ENCODE peak calls at places on chromosomes 13 and 19, in six cellular contexts. D is sigmoid colon, A is glutamatergic neuron, G is RWPE1, M is A549, P is tibial artery. V is an unnamed sample.

GRCh38 chr19:50476224-50476942 is at the start of the genes EMC10 and GARIN5A:
- DNase-seq in A (peak), D (peak), G (peak), M (peak), P (peak), V (peak)

GRCh38 chr13:28753208-28753892 is 34.6 kb upstream of the SLC46A3 start:
- DNase-seq in M (peak), G (peak), D (peak), A (no peak), P (peak), V (no peak)

GRCh38 chr19:53158119-53158656 is 665 bp downstream of the ZNF347 start:
- DNase-seq in D (peak), P (peak), G (peak), M (no peak), A (peak), V (peak)

GRCh38 chr13:79533781-79534400 is 52.9 kb downstream of the NDFIP2 start:
- DNase-seq in M (no peak), A (no peak), G (no peak), D (no peak), P (no peak), V (no peak)

GRCh38 chr19:48149430-48149829 is 20.7 kb downstream of the LIG1 start:
- DNase-seq in D (peak), G (no peak), A (no peak), M (no peak), P (no peak), V (no peak)

GRCh38 chr19:22088541-22089144 is 36.4 kb downstream of the ZNF257 start:
- DNase-seq in P (no peak), D (no peak), M (no peak), G (no peak), A (no peak), V (no peak)

GRCh38 chr19:3479177-3479818 is 1.0 kb downstream of the SMIM24 start:
- DNase-seq in M (peak), P (peak), A (no peak), G (peak), D (no peak), V (no peak)

GRCh38 chr13:62360609-62361008 is 945.0 kb upstream of the PCDH20 start:
- DNase-seq in M (no peak), A (no peak), G (no peak), P (no peak), D (no peak), V (no peak)

GRCh38 chr19:12090807-12091206 is 26.3 kb downstream of the ZNF844 start:
- DNase-seq in M (no peak), A (peak), D (peak), P (peak), G (no peak), V (peak)

GRCh38 chr19:10290439-10290875 is 705 bp downstream of the ICAM5 start:
- DNase-seq in M (no peak), A (no peak), P (no peak), D (no peak), G (peak), V (no peak)

GRCh38 chr13:50309872-50310594 is 294.8 kb downstream of the KCNRG start:
- DNase-seq in D (no peak), M (no peak), G (no peak), P (no peak), A (no peak), V (no peak)

GRCh38 chr19:2722541-2723344 is 1.6 kb upstream of the DIRAS1 start:
- DNase-seq in P (peak), M (peak), A (no peak), D (peak), G (peak), V (no peak)

GRCh38 chr13:100176781-100177389 is 88.0 kb downstream of the PCCA start:
- DNase-seq in M (no peak), P (no peak), G (no peak), D (no peak), A (no peak), V (no peak)

GRCh38 chr13:110468986-110469495 is 92.5 kb downstream of the RAB20 start:
- DNase-seq in A (no peak), M (no peak), D (no peak), G (no peak), P (no peak), V (no peak)

GRCh38 chr13:24074687-24075086 is 85.8 kb upstream of the SPATA13 start:
- DNase-seq in D (no peak), G (no peak), A (no peak), M (no peak), P (peak), V (no peak)

GRCh38 chr13:52921194-52921593 is 72.8 kb upstream of the PCDH8 start:
- DNase-seq in M (no peak), D (no peak), P (peak), A (no peak), G (no peak), V (peak)

GRCh38 chr13:25675060-25675459 is 303.3 kb downstream of the ATP8A2 start:
- DNase-seq in M (no peak), P (no peak), A (no peak), G (no peak), D (no peak), V (no peak)

GRCh38 chr19:19626516-19627441 is 1.2 kb downstream of the LPAR2 start:
- DNase-seq in G (no peak), D (no peak), P (no peak), A (no peak), M (no peak), V (no peak)

GRCh38 chr13:34869737-34870136 is 72.3 kb upstream of the NBEA start:
- DNase-seq in A (no peak), D (no peak), P (no peak), G (no peak), M (no peak), V (no peak)

GRCh38 chr13:112233716-112234115 is 142.4 kb upstream of the SPACA7 start:
- DNase-seq in M (no peak), D (no peak), G (no peak), A (no peak), P (no peak), V (no peak)
- TF ChIP-seq CTCF in M (no peak), D (no peak), G (no peak), A (no peak), P (no peak), V (no peak)

DNA sequence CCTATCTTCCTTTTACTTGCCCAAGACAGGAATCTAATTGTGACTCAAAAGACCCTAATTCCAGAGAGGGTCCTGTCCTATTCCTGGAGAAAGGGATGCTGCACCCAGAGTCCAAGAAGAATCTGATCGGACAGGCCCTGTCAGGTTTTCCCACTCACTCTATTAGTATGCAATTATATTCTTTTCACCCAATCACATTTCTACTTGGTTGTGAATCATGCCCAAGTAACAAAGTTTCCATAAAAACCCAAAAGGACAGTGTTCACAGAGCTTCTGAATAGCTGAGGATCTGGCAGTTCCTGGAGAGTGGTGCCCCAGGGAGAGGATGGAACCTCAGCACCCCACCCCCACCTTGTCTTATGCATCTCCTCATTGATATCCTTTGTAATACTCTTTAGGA is 135.3 kb upstream of the SLITRK5 start:
- DNase-seq in M (no peak), P (no peak), A (no peak), G (peak), D (no peak), V (no peak)
- TF ChIP-seq CTCF in M (no peak), P (no peak), A (no peak), G (no peak), D (no peak), V (no peak)

GRCh38 chr19:34559045-34559444 is 77.5 kb downstream of the WTIP start:
- DNase-seq in P (no peak), A (no peak), M (no peak), G (no peak), D (no peak), V (no peak)

GRCh38 chr19:34555447-34555846 is 73.9 kb downstream of the WTIP start:
- DNase-seq in M (peak), A (no peak), G (no peak), D (no peak), P (no peak), V (no peak)

GRCh38 chr19:34560229-34560628 is 78.7 kb downstream of the WTIP start:
- DNase-seq in G (no peak), M (no peak), A (no peak), D (no peak), P (no peak), V (no peak)

GRCh38 chr19:34556500-34556899 is 74.9 kb downstream of the WTIP start:
- DNase-seq in A (peak), D (no peak), G (no peak), P (no peak), M (peak), V (no peak)
- TF ChIP-seq CTCF in A (peak), D (no peak), G (no peak), P (no peak), M (peak), V (peak)

GRCh38 chr13:98868932-98869331 is 108.9 kb downstream of the DOCK9 start:
- DNase-seq in P (no peak), M (no peak), D (no peak), G (no peak), A (no peak), V (no peak)

GRCh38 chr13:98871727-98872126 is 106.1 kb downstream of the DOCK9 start:
- DNase-seq in D (no peak), A (no peak), P (no peak), M (no peak), G (no peak), V (no peak)

GRCh38 chr13:98869408-98870090 is 108.3 kb downstream of the DOCK9 start:
- DNase-seq in P (no peak), D (no peak), A (no peak), G (no peak), M (peak), V (no peak)

GRCh38 chr13:98866882-98867281 is 111.0 kb downstream of the DOCK9 start:
- DNase-seq in P (no peak), A (no peak), D (no peak), G (no peak), M (no peak), V (no peak)
- TF ChIP-seq CTCF in P (no peak), A (peak), D (no peak), G (no peak), M (no peak), V (no peak)

GRCh38 chr13:21608961-21609360 is 5.0 kb upstream of the MICU2 start:
- DNase-seq in A (no peak), M (no peak), G (no peak), D (no peak), P (no peak), V (no peak)

GRCh38 chr13:21606781-21607180 is 2.8 kb upstream of the MICU2 start:
- DNase-seq in A (no peak), P (no peak), D (no peak), G (no peak), M (no peak), V (no peak)

GRCh38 chr13:21606251-21606650 is 2.3 kb upstream of the MICU2 start:
- DNase-seq in M (no peak), A (no peak), D (no peak), P (no peak), G (no peak), V (no peak)

DNA sequence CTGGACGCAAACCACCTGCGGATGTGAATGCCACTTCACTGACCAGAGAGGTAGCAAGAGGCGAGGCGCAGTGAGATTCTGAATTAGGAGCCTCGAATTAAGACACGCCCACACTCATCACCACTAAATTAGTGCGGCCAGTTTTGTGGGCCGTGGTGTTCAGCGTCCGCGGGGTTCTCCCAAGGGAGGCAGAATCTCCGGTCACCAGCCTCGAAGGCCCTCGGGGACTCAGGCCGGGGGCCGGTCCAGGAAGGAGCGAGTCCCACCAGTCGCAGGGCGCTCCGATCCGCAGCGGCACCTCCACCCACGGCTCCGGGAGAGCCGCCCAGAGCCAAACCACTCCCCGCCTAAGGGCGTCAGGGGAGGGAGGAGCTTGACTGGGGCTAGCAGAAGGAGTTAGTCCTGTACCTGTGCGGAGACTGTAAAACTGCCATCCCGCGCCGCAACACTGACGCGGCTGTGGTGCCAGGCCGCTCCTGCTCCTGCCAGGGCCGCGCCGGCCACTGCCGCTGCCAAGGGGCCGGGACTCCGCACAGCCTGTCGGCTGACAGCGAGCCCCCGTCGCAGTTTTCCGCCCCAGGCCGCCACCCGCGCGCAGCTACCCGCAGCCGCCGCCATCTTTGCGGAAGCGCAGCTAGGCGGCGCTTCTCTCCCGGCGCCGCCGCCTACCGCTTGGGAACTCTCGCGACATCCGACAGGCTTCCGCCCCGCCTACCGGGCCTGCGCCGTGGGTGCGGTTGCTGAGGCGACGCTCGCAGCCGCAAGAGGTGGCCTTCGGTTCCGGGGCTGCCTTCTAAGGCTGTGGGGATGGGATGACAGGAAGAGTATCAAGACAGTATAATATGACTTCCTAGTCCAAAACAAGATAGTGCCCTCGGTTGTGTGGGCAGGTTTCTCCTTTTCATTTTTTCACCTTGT is at the start of gene MICU2:
- DNase-seq in P (peak), M (peak), A (peak), D (peak), G (peak), V (peak)
- TF ChIP-seq CTCF in P (no peak), M (no peak), A (peak), D (peak), G (no peak), V (no peak)

GRCh38 chr13:30898721-30899188 is 7.3 kb upstream of the MEDAG start:
- DNase-seq in M (peak), D (no peak), G (peak), P (peak), A (no peak), V (no peak)

GRCh38 chr13:30889196-30889690 is 16.8 kb upstream of the MEDAG start:
- DNase-seq in M (no peak), P (no peak), A (no peak), G (no peak), D (no peak), V (no peak)

GRCh38 chr13:30895773-30896172 is 10.3 kb upstream of the MEDAG start:
- DNase-seq in A (no peak), D (peak), G (peak), M (no peak), P (peak), V (no peak)

GRCh38 chr13:30898070-30898469 is 8.0 kb upstream of the MEDAG start:
- DNase-seq in D (no peak), A (no peak), P (no peak), M (no peak), G (no peak), V (no peak)

GRCh38 chr13:30892966-30893365 is 13.1 kb upstream of the MEDAG start:
- DNase-seq in A (peak), D (no peak), G (no peak), P (peak), M (peak), V (no peak)
- TF ChIP-seq CTCF in A (peak), D (no peak), G (no peak), P (peak), M (peak), V (peak)

V was measured in GM06990.